ENCODE peak calls at places on chromosome 18, in eight cellular contexts. H is fibroblast of lung, R is GM06990, U is psoas muscle, Q is mucosa of descending colon, E is adrenal gland, J is AG04449, X is astrocyte of the spinal cord. S is an unnamed sample.

GRCh38 chr18:33923980-33924379 is 300.7 kb downstream of the NOL4 start:
- DNase-seq in H (no peak), R (no peak), U (no peak), Q (no peak), E (no peak), J (no peak), X (no peak), S (no peak)

GRCh38 chr18:54480616-54481015 is 110.4 kb upstream of the DYNAP start:
- DNase-seq in H (no peak), R (no peak), U (no peak), Q (no peak), E (no peak), J (no peak), X (no peak), S (no peak)

GRCh38 chr18:10752407-10752806 is 226.6 kb downstream of the NAPG start:
- DNase-seq in H (no peak), R (no peak), U (no peak), Q (no peak), E (no peak), J (no peak), X (no peak), S (no peak)

GRCh38 chr18:45658756-45659155 is 43.5 kb downstream of the SLC14A2 start:
- DNase-seq in H (peak), R (no peak), U (no peak), Q (no peak), E (no peak), J (no peak), X (peak), S (no peak)

GRCh38 chr18:12934454-12935071 is 13.2 kb upstream of the SEH1L start:
- DNase-seq in H (peak), R (no peak), U (peak), Q (peak), E (peak), J (no peak), X (peak), S (peak)

GRCh38 chr18:2906522-2907458 is 60.0 kb downstream of the EMILIN2 start:
- DNase-seq in H (no peak), R (peak), U (peak), Q (peak), E (no peak), J (no peak), X (no peak), S (peak)

GRCh38 chr18:56065101-56065500 is 477.1 kb upstream of the TCF4 start:
- DNase-seq in H (no peak), R (no peak), U (no peak), Q (no peak), E (no peak), J (no peak), X (no peak), S (no peak)

GRCh38 chr18:12657849-12658829 is at the start of gene SPIRE1:
- DNase-seq in H (peak), R (peak), U (peak), Q (peak), E (peak), J (no peak), X (peak), S (peak)

GRCh38 chr18:79487198-79488165 is 91.8 kb downstream of the NFATC1 start:
- DNase-seq in H (no peak), R (no peak), U (peak), Q (peak), E (peak), J (no peak), X (no peak), S (no peak)

GRCh38 chr18:35143615-35144596 is 96.9 kb upstream of the ZNF397 start:
- DNase-seq in H (peak), R (no peak), U (peak), Q (no peak), E (peak), J (no peak), X (peak), S (peak)

GRCh38 chr18:61435064-61435652 is 101.9 kb downstream of the CDH20 start:
- DNase-seq in H (peak), R (no peak), U (no peak), Q (no peak), E (no peak), J (no peak), X (no peak), S (peak)

GRCh38 chr18:31744661-31745060 is 16.0 kb downstream of the SLC25A52 start:
- DNase-seq in H (no peak), R (no peak), U (no peak), Q (no peak), E (no peak), J (no peak), X (no peak), S (no peak)

GRCh38 chr18:61333746-61334490 is 688 bp downstream of the CDH20 start:
- DNase-seq in H (peak), R (peak), U (no peak), Q (no peak), E (peak), J (no peak), X (peak), S (no peak)

GRCh38 chr18:25516121-25516520 is 164.2 kb upstream of the ZNF521 start:
- DNase-seq in H (no peak), R (no peak), U (no peak), Q (no peak), E (no peak), J (no peak), X (no peak), S (no peak)

GRCh38 chr18:62521588-62521987 is 1.2 kb upstream of the ZCCHC2 start:
- DNase-seq in H (peak), R (no peak), U (no peak), Q (no peak), E (no peak), J (no peak), X (no peak), S (no peak)

DNA sequence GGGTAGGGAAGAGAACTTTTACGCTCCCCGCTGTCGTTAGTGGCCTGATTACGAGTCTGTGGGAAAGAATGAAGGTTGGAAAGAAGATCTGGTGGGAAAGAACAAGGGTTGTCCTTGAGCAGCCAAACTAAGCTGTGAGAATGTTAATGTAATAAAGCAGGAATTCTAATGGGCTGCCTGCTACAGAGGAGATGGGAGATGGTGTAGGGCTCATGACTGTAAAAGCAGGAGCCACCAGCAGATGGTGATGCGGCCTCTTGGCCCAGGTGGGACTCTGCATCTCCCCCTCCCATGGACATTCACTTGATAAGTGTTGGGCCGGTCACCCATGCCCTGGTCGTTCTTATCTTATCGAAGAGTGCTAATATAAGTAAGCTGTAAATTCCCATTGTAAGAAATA is 150.0 kb downstream of the NEDD4L start:
- DNase-seq in H (no peak), R (no peak), U (no peak), Q (no peak), E (no peak), J (no peak), X (no peak), S (no peak)
- TF ChIP-seq CTCF in H (no peak), R (peak), U (no peak), Q (no peak), E (no peak), J (peak), X (peak), S (peak)

GRCh38 chr18:49645836-49646235 is 84.0 kb downstream of the LIPG start:
- DNase-seq in H (peak), R (no peak), U (peak), Q (peak), E (no peak), J (no peak), X (no peak), S (no peak)
- H3K4me3 ChIP-seq in H (peak), R (no peak), U (no peak), Q (no peak), E (no peak), J (peak), X (no peak), S (no peak)

GRCh38 chr18:8299054-8299708 is 310.1 kb upstream of the RAB12 start:
- DNase-seq in H (no peak), R (no peak), U (no peak), Q (no peak), E (no peak), J (no peak), X (no peak), S (no peak)
- TF ChIP-seq CTCF in H (no peak), R (no peak), U (no peak), Q (no peak), E (no peak), J (no peak), X (no peak), S (no peak)

GRCh38 chr18:46759885-46760284 is 3.0 kb upstream of the ST8SIA5 start:
- DNase-seq in H (no peak), R (no peak), U (no peak), Q (no peak), E (no peak), J (no peak), X (no peak), S (no peak)

GRCh38 chr18:46764586-46764985 is 7.7 kb upstream of the ST8SIA5 start:
- DNase-seq in H (no peak), R (no peak), U (no peak), Q (no peak), E (no peak), J (no peak), X (no peak), S (no peak)

GRCh38 chr18:46756172-46756558 is 688 bp downstream of the ST8SIA5 start:
- DNase-seq in H (no peak), R (no peak), U (no peak), Q (no peak), E (peak), J (no peak), X (no peak), S (no peak)

GRCh38 chr18:46756559-46757201 is at the start of gene ST8SIA5:
- DNase-seq in H (no peak), R (peak), U (peak), Q (no peak), E (peak), J (no peak), X (no peak), S (peak)

DNA sequence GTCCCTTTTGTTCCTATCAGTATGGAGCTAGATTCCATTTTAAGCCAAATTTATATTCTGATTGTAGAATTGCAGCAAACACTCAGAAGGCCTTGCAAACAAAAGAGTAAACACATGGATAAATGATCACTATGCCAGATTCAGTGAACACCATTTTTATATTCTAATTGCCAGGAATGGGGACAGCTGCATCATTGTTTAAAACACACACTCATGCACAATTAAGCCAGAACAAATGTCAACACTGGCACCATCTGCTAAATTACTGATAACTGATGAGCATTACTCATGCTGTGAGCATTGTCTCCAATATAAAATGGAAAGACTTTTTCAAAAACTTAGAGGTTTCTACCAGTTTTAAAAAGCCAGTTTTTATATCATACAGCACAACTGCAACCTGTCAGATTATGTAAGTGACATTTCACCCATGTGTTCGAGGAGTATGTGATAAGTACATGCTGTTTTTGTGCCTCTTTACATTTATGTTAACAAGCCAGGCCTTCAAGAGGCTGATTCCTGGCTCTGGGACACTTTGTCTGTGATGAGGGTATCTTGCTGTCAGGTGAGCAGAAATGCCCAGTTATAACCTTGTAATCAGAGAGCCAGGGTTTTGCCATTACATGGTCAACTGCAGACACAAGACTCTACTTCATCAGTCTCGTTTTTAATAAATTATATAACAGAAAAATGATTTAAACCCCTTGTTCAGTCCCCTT is 4.4 kb upstream of the ST8SIA5 start:
- DNase-seq in H (no peak), R (no peak), U (no peak), Q (no peak), E (no peak), J (no peak), X (no peak), S (no peak)
- H3K4me3 ChIP-seq in H (no peak), R (no peak), U (no peak), Q (no peak), E (no peak), J (no peak), X (no peak), S (no peak)

GRCh38 chr18:57122906-57123510 is 23.9 kb upstream of the BOD1L2 start:
- DNase-seq in H (no peak), R (no peak), U (no peak), Q (no peak), E (no peak), J (no peak), X (no peak), S (no peak)
- TF ChIP-seq CTCF in H (no peak), R (no peak), U (no peak), Q (no peak), E (no peak), J (no peak), X (no peak), S (no peak)

GRCh38 chr18:23137788-23138216 is 2.5 kb downstream of the CABLES1 start:
- DNase-seq in H (no peak), R (no peak), U (no peak), Q (no peak), E (no peak), J (no peak), X (no peak), S (no peak)
- H3K4me3 ChIP-seq in H (no peak), R (peak), U (peak), Q (no peak), E (peak), J (peak), X (peak), S (peak)